ENCODE peak calls at places on chromosomes 7 and 10, in nine cellular contexts. One of them, this sample, is unnamed.

GRCh38 chr7:98879989-98880337 is 1.6 kb downstream of the TRRAP start:
- DNase-seq in K562: no peak
- DNase-seq in A549: no peak
- DNase-seq in SK-N-SH: no peak
- DNase-seq in GM12878: no peak
- DNase-seq in HL-60: no peak
- DNase-seq in HCT116: no peak
- DNase-seq in GM23338: no peak
- DNase-seq in HepG2: no peak
- DNase-seq in this sample: no peak

GRCh38 chr7:44541-44896 is 147.9 kb upstream of the FAM20C start:
- DNase-seq in HCT116: no peak
- DNase-seq in SK-N-SH: no peak
- DNase-seq in GM23338: no peak
- DNase-seq in GM12878: no peak
- DNase-seq in HepG2: no peak
- DNase-seq in K562: no peak
- DNase-seq in A549: no peak
- DNase-seq in HL-60: no peak
- DNase-seq in this sample: no peak

GRCh38 chr10:79331709-79332108 is 15.6 kb upstream of the PPIF start:
- DNase-seq in GM23338: no peak
- DNase-seq in HL-60: no peak
- DNase-seq in GM12878: peak; percentile 81
- DNase-seq in A549: peak; percentile 80
- DNase-seq in SK-N-SH: no peak
- DNase-seq in K562: peak; percentile 33
- DNase-seq in HepG2: no peak
- DNase-seq in HCT116: no peak
- DNase-seq in this sample: no peak

GRCh38 chr7:122219253-122219865 is 75.3 kb upstream of the AASS start:
- DNase-seq in GM23338: peak; percentile 61
- DNase-seq in SK-N-SH: peak; percentile 10
- DNase-seq in HepG2: peak; percentile 13
- DNase-seq in HL-60: no peak
- DNase-seq in GM12878: no peak
- DNase-seq in K562: peak; percentile 23
- DNase-seq in A549: no peak
- DNase-seq in HCT116: peak; percentile 10
- DNase-seq in this sample: peak; percentile 27

GRCh38 chr7:19705663-19706062 is 3.2 kb downstream of the POLR1F start:
- DNase-seq in GM12878: no peak
- DNase-seq in HL-60: no peak
- DNase-seq in HCT116: no peak
- DNase-seq in HepG2: no peak
- DNase-seq in SK-N-SH: no peak
- DNase-seq in K562: no peak
- DNase-seq in A549: no peak
- DNase-seq in GM23338: peak; percentile 61
- DNase-seq in this sample: no peak

GRCh38 chr7:34036972-34037792 is 131.8 kb downstream of the BMPER start:
- DNase-seq in SK-N-SH: no peak
- DNase-seq in HCT116: no peak
- DNase-seq in HL-60: no peak
- DNase-seq in A549: no peak
- DNase-seq in K562: no peak
- DNase-seq in GM12878: no peak
- DNase-seq in HepG2: peak; percentile 21
- DNase-seq in GM23338: no peak
- DNase-seq in this sample: no peak

GRCh38 chr7:40700653-40701475 is 566.1 kb downstream of the SUGCT start:
- DNase-seq in SK-N-SH: no peak
- DNase-seq in GM12878: no peak
- DNase-seq in K562: no peak
- DNase-seq in A549: no peak
- DNase-seq in HCT116: no peak
- DNase-seq in HL-60: no peak
- DNase-seq in GM23338: peak; percentile 51
- DNase-seq in HepG2: no peak
- DNase-seq in this sample: no peak

GRCh38 chr10:124156524-124157225 is 63.3 kb upstream of the CHST15 start:
- DNase-seq in SK-N-SH: no peak
- DNase-seq in K562: no peak
- DNase-seq in HCT116: no peak
- DNase-seq in GM12878: no peak
- DNase-seq in A549: no peak
- DNase-seq in GM23338: peak; percentile 28
- DNase-seq in HL-60: no peak
- DNase-seq in HepG2: no peak
- DNase-seq in this sample: no peak

GRCh38 chr10:43857206-43857952 is 208.7 kb upstream of the ZNF32 start:
- DNase-seq in K562: no peak
- DNase-seq in HCT116: no peak
- DNase-seq in A549: no peak
- DNase-seq in GM12878: no peak
- DNase-seq in HepG2: no peak
- DNase-seq in HL-60: no peak
- DNase-seq in SK-N-SH: peak; percentile 69
- DNase-seq in GM23338: no peak
- DNase-seq in this sample: no peak

GRCh38 chr7:39386718-39387117 is 179.5 kb upstream of the YAE1 start:
- DNase-seq in HCT116: no peak
- DNase-seq in HepG2: no peak
- DNase-seq in GM12878: no peak
- DNase-seq in SK-N-SH: no peak
- DNase-seq in K562: peak; percentile 2
- DNase-seq in GM23338: peak; percentile 47
- DNase-seq in A549: no peak
- DNase-seq in HL-60: no peak
- DNase-seq in this sample: no peak

DNA sequence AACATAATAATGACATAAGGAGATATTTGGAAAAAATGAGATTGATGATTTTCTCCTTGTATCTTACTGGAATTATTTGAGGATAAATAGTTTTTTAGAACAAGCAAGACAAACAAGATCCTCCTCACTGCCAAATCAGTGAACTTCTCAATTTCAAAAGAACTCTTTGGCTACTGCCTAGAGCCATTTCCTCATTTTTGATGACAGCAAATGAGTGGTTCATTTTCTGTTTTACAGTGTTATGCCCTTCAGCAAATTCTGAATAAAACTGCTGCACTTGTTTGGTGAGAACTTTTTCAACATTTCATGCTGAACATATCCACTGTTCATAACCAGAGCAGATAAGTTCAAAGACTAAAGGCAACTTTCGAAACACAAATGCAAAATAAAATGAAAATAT is 42.5 kb upstream of the AHR start:
- DNase-seq in GM23338: no peak
- DNase-seq in K562: no peak
- DNase-seq in A549: no peak
- DNase-seq in HL-60: no peak
- DNase-seq in GM12878: no peak
- DNase-seq in SK-N-SH: no peak
- DNase-seq in HepG2: no peak
- DNase-seq in HCT116: no peak
- DNase-seq in this sample: no peak
- H3K27ac ChIP-seq in GM23338: no peak overlapping the region
- H3K27ac ChIP-seq in K562: no peak overlapping the region
- H3K27ac ChIP-seq in A549: no peak overlapping the region
- H3K27ac ChIP-seq in HL-60: no peak overlapping the region
- H3K27ac ChIP-seq in GM12878: no peak overlapping the region
- H3K27ac ChIP-seq in SK-N-SH: no peak overlapping the region
- H3K27ac ChIP-seq in HepG2: no peak overlapping the region
- H3K27ac ChIP-seq in HCT116: no peak overlapping the region
- H3K27ac ChIP-seq in this sample: no peak overlapping the region

DNA sequence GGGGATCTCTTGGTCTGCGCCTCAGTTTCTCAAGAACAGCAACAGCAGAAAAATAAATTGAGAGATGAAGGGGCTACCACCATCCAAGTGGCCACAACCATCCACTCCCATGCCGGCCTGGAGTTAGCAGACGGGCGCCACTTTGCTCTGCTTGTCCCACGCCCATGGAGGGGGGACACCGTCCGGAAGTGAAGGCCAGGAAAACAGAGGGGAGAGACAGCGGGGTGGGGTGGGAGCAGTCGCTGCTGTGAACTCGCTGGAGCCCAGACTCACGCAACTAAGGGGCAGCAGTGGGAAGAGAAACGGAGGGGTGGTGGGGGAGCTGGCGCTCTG is 135.4 kb downstream of the KIF20B start:
- DNase-seq in HL-60: no peak
- DNase-seq in HCT116: no peak
- DNase-seq in GM23338: no peak
- DNase-seq in HepG2: no peak
- DNase-seq in A549: no peak
- DNase-seq in GM12878: no peak
- DNase-seq in K562: no peak
- DNase-seq in SK-N-SH: no peak
- DNase-seq in this sample: no peak
- TF ChIP-seq REST in HL-60: no peak
- TF ChIP-seq REST in HCT116: no peak
- TF ChIP-seq REST in GM23338: no peak
- TF ChIP-seq REST in HepG2: no peak
- TF ChIP-seq REST in A549: no peak
- TF ChIP-seq REST in GM12878: no peak
- TF ChIP-seq REST in K562: no peak
- TF ChIP-seq REST in SK-N-SH: no peak
- TF ChIP-seq REST in this sample: no peak

DNA sequence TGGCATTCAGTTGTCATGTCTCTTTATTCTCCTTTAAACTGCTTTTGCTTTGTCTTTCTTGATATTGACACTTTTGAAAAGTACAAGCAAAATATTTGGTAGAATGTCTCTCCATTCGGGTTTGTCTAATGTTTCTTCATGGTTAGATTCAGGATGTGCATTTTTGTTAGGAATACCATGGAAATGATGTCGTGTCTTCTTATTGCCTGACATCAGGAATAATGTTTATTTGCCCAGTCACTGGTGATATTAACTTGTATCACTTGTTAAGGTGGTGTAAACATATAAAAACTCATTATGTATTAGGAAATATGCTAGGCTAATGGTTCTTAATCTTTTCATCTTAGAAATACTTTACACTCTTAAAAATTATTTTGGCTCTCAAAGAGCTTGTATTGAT is 43.4 kb downstream of the CDK1 start:
- DNase-seq in HCT116: no peak
- DNase-seq in K562: no peak
- DNase-seq in HepG2: no peak
- DNase-seq in GM12878: no peak
- DNase-seq in GM23338: no peak
- DNase-seq in HL-60: no peak
- DNase-seq in A549: no peak
- DNase-seq in SK-N-SH: no peak
- DNase-seq in this sample: no peak
- H3K27ac ChIP-seq in HCT116: no peak overlapping the region
- H3K27ac ChIP-seq in K562: no peak overlapping the region
- H3K27ac ChIP-seq in HepG2: no peak overlapping the region
- H3K27ac ChIP-seq in GM12878: no peak overlapping the region
- H3K27ac ChIP-seq in GM23338: no peak overlapping the region
- H3K27ac ChIP-seq in HL-60: no peak overlapping the region
- H3K27ac ChIP-seq in A549: no peak overlapping the region
- H3K27ac ChIP-seq in SK-N-SH: peak overlapping the region; percentile 43
- H3K27ac ChIP-seq in this sample: no peak overlapping the region

DNA sequence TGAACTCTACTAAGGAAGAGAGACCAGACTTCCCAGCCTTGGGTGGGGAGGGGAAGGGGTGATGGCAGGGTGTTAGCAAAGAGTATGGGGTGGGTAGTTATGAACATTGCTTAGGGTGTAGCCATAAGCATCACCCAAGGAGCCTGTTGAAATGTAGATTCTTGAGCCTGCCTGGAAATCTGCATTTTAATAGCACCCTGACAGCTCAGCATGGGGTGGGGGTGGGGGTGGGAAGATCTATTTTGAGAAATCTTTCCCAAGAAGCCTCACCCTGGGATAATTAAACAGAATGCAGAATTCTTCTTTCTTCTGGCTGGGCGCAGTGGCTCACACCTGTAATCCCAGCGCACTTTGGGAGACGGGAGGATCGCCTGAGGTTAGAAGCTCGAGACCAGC is 164.9 kb downstream of the NRF1 start:
- DNase-seq in GM23338: peak; percentile 73
- DNase-seq in HCT116: no peak
- DNase-seq in HepG2: no peak
- DNase-seq in K562: no peak
- DNase-seq in GM12878: no peak
- DNase-seq in HL-60: no peak
- DNase-seq in A549: no peak
- DNase-seq in SK-N-SH: no peak
- DNase-seq in this sample: no peak
- TF ChIP-seq REST in GM23338: no peak
- TF ChIP-seq REST in HCT116: no peak
- TF ChIP-seq REST in HepG2: no peak
- TF ChIP-seq REST in K562: no peak
- TF ChIP-seq REST in GM12878: no peak
- TF ChIP-seq REST in HL-60: no peak
- TF ChIP-seq REST in A549: no peak
- TF ChIP-seq REST in SK-N-SH: no peak
- TF ChIP-seq REST in this sample: no peak

DNA sequence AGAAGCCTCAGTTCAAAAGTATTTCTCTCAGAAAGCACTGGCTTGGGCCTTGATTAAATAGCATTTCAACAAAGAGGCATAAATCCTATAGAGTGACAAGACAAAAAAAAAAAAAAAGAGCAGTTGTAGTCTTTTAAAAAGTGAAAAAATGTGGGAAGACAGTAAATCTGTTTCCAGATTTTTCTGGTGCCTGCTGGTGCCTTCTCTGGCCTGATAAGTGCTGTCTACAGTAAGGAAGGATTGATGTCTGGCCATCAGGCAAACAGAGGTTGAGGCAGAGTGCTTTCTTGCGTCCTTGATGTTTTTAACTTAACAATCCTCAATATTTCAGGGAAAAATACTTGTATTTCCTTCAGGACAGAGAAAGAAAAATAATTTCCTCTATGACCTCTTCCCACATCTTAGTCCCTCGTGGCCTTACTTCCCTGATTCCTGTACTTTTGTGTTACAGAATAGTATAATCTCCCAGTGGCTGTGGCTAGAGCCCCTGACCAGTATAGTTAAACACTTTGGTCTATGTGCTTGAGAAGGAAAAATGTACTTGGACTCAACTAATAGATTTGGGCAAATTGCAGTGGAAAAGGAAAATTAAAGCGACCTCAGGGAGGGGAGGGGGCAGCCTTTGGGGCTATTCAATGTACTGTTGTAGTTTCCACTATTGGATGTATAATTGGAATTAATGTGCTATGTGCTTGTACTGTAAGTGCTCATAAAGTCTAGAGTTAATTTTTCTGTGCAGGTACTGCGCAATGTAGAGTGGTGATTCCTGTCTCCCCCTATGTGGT is 300.4 kb downstream of the HGF start:
- DNase-seq in A549: no peak
- DNase-seq in K562: no peak
- DNase-seq in HepG2: no peak
- DNase-seq in HCT116: no peak
- DNase-seq in HL-60: no peak
- DNase-seq in GM12878: no peak
- DNase-seq in GM23338: no peak
- DNase-seq in SK-N-SH: no peak
- DNase-seq in this sample: no peak
- H3K27ac ChIP-seq in A549: peak overlapping the region; percentile 49
- H3K27ac ChIP-seq in K562: no peak overlapping the region
- H3K27ac ChIP-seq in HepG2: no peak overlapping the region
- H3K27ac ChIP-seq in HCT116: no peak overlapping the region
- H3K27ac ChIP-seq in HL-60: no peak overlapping the region
- H3K27ac ChIP-seq in GM12878: no peak overlapping the region
- H3K27ac ChIP-seq in GM23338: no peak overlapping the region
- H3K27ac ChIP-seq in SK-N-SH: no peak overlapping the region
- H3K27ac ChIP-seq in this sample: peak overlapping the region; percentile 89

GRCh38 chr10:34739915-34740314 is 75.2 kb downstream of the PARD3 start:
- DNase-seq in K562: peak; percentile 35
- DNase-seq in A549: no peak
- DNase-seq in HL-60: no peak
- DNase-seq in GM12878: no peak
- DNase-seq in HCT116: no peak
- DNase-seq in GM23338: peak; percentile 96
- DNase-seq in SK-N-SH: no peak
- DNase-seq in HepG2: no peak
- DNase-seq in this sample: no peak
- TF ChIP-seq REST in K562: no peak
- TF ChIP-seq REST in A549: no peak
- TF ChIP-seq REST in HL-60: no peak
- TF ChIP-seq REST in GM12878: no peak
- TF ChIP-seq REST in HCT116: no peak
- TF ChIP-seq REST in GM23338: no peak
- TF ChIP-seq REST in SK-N-SH: no peak
- TF ChIP-seq REST in HepG2: no peak
- TF ChIP-seq REST in this sample: no peak

This sample was measured in Panc1.